ENCODE peak calls at places on chromosomes 1 and 21, in ten cellular contexts. One of them, this sample, is unnamed.

GRCh38 chr1:55690366-55690765 is 475.2 kb upstream of the USP24 start:
- DNase-seq in T-cell: no peak
- DNase-seq in C1 segment of cervical spinal cord: no peak
- DNase-seq in AG20443: peak
- DNase-seq in left ventricle myocardium superior: no peak
- DNase-seq in astrocyte of the hippocampus: no peak
- DNase-seq in lower leg skin: no peak
- DNase-seq in stimulated activated naive CD8-positive, alpha-beta T cell treated with anti-CD3 and anti-CD28 coated beads, Interleukin-15, amount 100 ng/mL, for 72 hours: no peak
- DNase-seq in HFF-Myc: no peak
- DNase-seq in NCI-H1694 treated with DMSO at 0.1 percent for 48 hours: no peak
- DNase-seq in this sample: no peak

GRCh38 chr1:148318123-148318899 is 164.8 kb downstream of the PPIAL4G start:
- DNase-seq in left ventricle myocardium superior: peak
- DNase-seq in astrocyte of the hippocampus: peak
- DNase-seq in lower leg skin: no peak
- DNase-seq in NCI-H1694 treated with DMSO at 0.1 percent for 48 hours: no peak
- DNase-seq in HFF-Myc: no peak
- DNase-seq in C1 segment of cervical spinal cord: no peak
- DNase-seq in T-cell: peak
- DNase-seq in stimulated activated naive CD8-positive, alpha-beta T cell treated with anti-CD3 and anti-CD28 coated beads, Interleukin-15, amount 100 ng/mL, for 72 hours: peak
- DNase-seq in AG20443: no peak
- DNase-seq in this sample: no peak

GRCh38 chr21:44405091-44405947 is 50.0 kb upstream of the LRRC3 start:
- DNase-seq in T-cell: no peak
- DNase-seq in left ventricle myocardium superior: no peak
- DNase-seq in C1 segment of cervical spinal cord: no peak
- DNase-seq in lower leg skin: no peak
- DNase-seq in NCI-H1694 treated with DMSO at 0.1 percent for 48 hours: no peak
- DNase-seq in stimulated activated naive CD8-positive, alpha-beta T cell treated with anti-CD3 and anti-CD28 coated beads, Interleukin-15, amount 100 ng/mL, for 72 hours: no peak
- DNase-seq in astrocyte of the hippocampus: no peak
- DNase-seq in AG20443: no peak
- DNase-seq in HFF-Myc: no peak
- DNase-seq in this sample: no peak

GRCh38 chr1:58762806-58763205 is 21.0 kb downstream of the JUN start:
- DNase-seq in NCI-H1694 treated with DMSO at 0.1 percent for 48 hours: no peak
- DNase-seq in stimulated activated naive CD8-positive, alpha-beta T cell treated with anti-CD3 and anti-CD28 coated beads, Interleukin-15, amount 100 ng/mL, for 72 hours: no peak
- DNase-seq in lower leg skin: no peak
- DNase-seq in astrocyte of the hippocampus: peak
- DNase-seq in left ventricle myocardium superior: no peak
- DNase-seq in AG20443: peak
- DNase-seq in C1 segment of cervical spinal cord: no peak
- DNase-seq in T-cell: no peak
- DNase-seq in HFF-Myc: no peak
- DNase-seq in this sample: no peak

GRCh38 chr1:32703479-32704291 is 1.1 kb upstream of the SYNC start:
- DNase-seq in HFF-Myc: peak
- DNase-seq in T-cell: no peak
- DNase-seq in C1 segment of cervical spinal cord: no peak
- DNase-seq in AG20443: peak
- DNase-seq in stimulated activated naive CD8-positive, alpha-beta T cell treated with anti-CD3 and anti-CD28 coated beads, Interleukin-15, amount 100 ng/mL, for 72 hours: no peak
- DNase-seq in left ventricle myocardium superior: peak
- DNase-seq in lower leg skin: no peak
- DNase-seq in astrocyte of the hippocampus: peak
- DNase-seq in NCI-H1694 treated with DMSO at 0.1 percent for 48 hours: no peak
- DNase-seq in this sample: peak

GRCh38 chr1:231424950-231425805 is 3.1 kb upstream of the EGLN1 start:
- DNase-seq in stimulated activated naive CD8-positive, alpha-beta T cell treated with anti-CD3 and anti-CD28 coated beads, Interleukin-15, amount 100 ng/mL, for 72 hours: no peak
- DNase-seq in NCI-H1694 treated with DMSO at 0.1 percent for 48 hours: no peak
- DNase-seq in lower leg skin: no peak
- DNase-seq in astrocyte of the hippocampus: no peak
- DNase-seq in left ventricle myocardium superior: peak
- DNase-seq in HFF-Myc: no peak
- DNase-seq in AG20443: no peak
- DNase-seq in C1 segment of cervical spinal cord: no peak
- DNase-seq in T-cell: no peak
- DNase-seq in this sample: no peak

GRCh38 chr1:62321438-62321837 is 2.2 kb upstream of the KANK4 start:
- DNase-seq in NCI-H1694 treated with DMSO at 0.1 percent for 48 hours: no peak
- DNase-seq in lower leg skin: no peak
- DNase-seq in AG20443: peak
- DNase-seq in astrocyte of the hippocampus: peak
- DNase-seq in HFF-Myc: peak
- DNase-seq in T-cell: no peak
- DNase-seq in left ventricle myocardium superior: no peak
- DNase-seq in stimulated activated naive CD8-positive, alpha-beta T cell treated with anti-CD3 and anti-CD28 coated beads, Interleukin-15, amount 100 ng/mL, for 72 hours: no peak
- DNase-seq in C1 segment of cervical spinal cord: no peak
- DNase-seq in this sample: no peak

GRCh38 chr1:112501810-112502641 is 6.7 kb upstream of the WNT2B start:
- DNase-seq in NCI-H1694 treated with DMSO at 0.1 percent for 48 hours: peak
- DNase-seq in astrocyte of the hippocampus: peak
- DNase-seq in AG20443: peak
- DNase-seq in stimulated activated naive CD8-positive, alpha-beta T cell treated with anti-CD3 and anti-CD28 coated beads, Interleukin-15, amount 100 ng/mL, for 72 hours: peak
- DNase-seq in HFF-Myc: no peak
- DNase-seq in left ventricle myocardium superior: peak
- DNase-seq in T-cell: no peak
- DNase-seq in C1 segment of cervical spinal cord: peak
- DNase-seq in lower leg skin: peak
- DNase-seq in this sample: no peak

This sample was measured in GOT3.